ENCODE peak calls at places on chromosomes 11 and 22, in five cellular contexts. R is HFFc6, V is GM20000, D is ovary, C is nephron progenitor cell. W is an unnamed sample.

GRCh38 chr22:45072322-45072903 is 62.6 kb upstream of the PHF21B start:
- DNase-seq in C (peak), D (no peak), R (peak), V (no peak), W (peak)

GRCh38 chr11:106304274-106304673 is 226.8 kb downstream of the AASDHPPT start:
- DNase-seq in C (no peak), R (peak), D (no peak), V (no peak), W (no peak)

GRCh38 chr11:12963789-12964536 is 45.2 kb upstream of the RASSF10 start:
- DNase-seq in R (peak), D (peak), C (peak), V (peak), W (peak)

GRCh38 chr11:112163875-112164521 is at the start of gene IL18:
- DNase-seq in C (peak), R (no peak), D (no peak), V (no peak), W (no peak)

GRCh38 chr11:94793002-94793401 is 24.8 kb downstream of the AMOTL1 start:
- DNase-seq in D (no peak), C (no peak), V (no peak), R (peak), W (no peak)

GRCh38 chr22:44260216-44261035 is 52.3 kb downstream of the SHISAL1 start:
- DNase-seq in V (no peak), C (no peak), R (no peak), D (no peak), W (no peak)

GRCh38 chr11:95549276-95549675 is 240.3 kb downstream of the FAM76B start:
- DNase-seq in C (no peak), R (no peak), V (no peak), D (no peak), W (no peak)

GRCh38 chr22:42747701-42748513 is 27.2 kb upstream of the A4GALT start:
- DNase-seq in D (no peak), C (no peak), V (no peak), R (peak), W (no peak)

GRCh38 chr11:17822021-17822781 is 87.6 kb downstream of the KCNC1 start:
- DNase-seq in V (no peak), D (no peak), R (peak), C (no peak), W (no peak)

GRCh38 chr22:35617137-35617755 is at the start of gene MB:
- DNase-seq in C (no peak), R (no peak), D (no peak), V (no peak), W (no peak)

GRCh38 chr11:7514099-7514725 is 413 bp downstream of the PPFIBP2 start:
- DNase-seq in V (peak), R (no peak), C (no peak), D (no peak), W (peak)

GRCh38 chr11:128036556-128037093 is 550.7 kb downstream of the ETS1 start:
- DNase-seq in D (no peak), C (no peak), V (no peak), R (peak), W (peak)

GRCh38 chr11:31827458-31828206 is 16.5 kb upstream of the PAX6 start:
- DNase-seq in C (no peak), R (no peak), D (no peak), V (peak), W (no peak)

GRCh38 chr11:20090654-20091374 is 69.5 kb downstream of the DBX1 start:
- DNase-seq in C (no peak), D (no peak), R (no peak), V (no peak), W (no peak)

GRCh38 chr11:123357990-123358827 is 71.9 kb upstream of the GRAMD1B start:
- DNase-seq in V (peak), C (peak), D (no peak), R (no peak), W (peak)

GRCh38 chr22:23897320-23897719 is 3.1 kb downstream of the MIF start:
- DNase-seq in D (no peak), V (no peak), R (no peak), C (no peak), W (no peak)

GRCh38 chr22:31646186-31647019 is 15.6 kb downstream of the PISD start:
- DNase-seq in C (no peak), D (no peak), V (peak), R (peak), W (peak)

GRCh38 chr11:76148207-76148606 is 58.1 kb downstream of the WNT11 start:
- DNase-seq in D (no peak), V (no peak), R (no peak), C (no peak), W (no peak)

GRCh38 chr11:44899959-44900358 is 50.7 kb downstream of the TP53I11 start:
- DNase-seq in V (peak), D (no peak), C (peak), R (peak), W (peak)

GRCh38 chr11:46520971-46521745 is 72.7 kb downstream of the AMBRA1 start:
- DNase-seq in V (no peak), D (no peak), R (peak), C (no peak), W (no peak)

GRCh38 chr11:13891911-13892310 is 70.6 kb upstream of the SPON1 start:
- DNase-seq in C (no peak), R (no peak), D (no peak), V (no peak), W (no peak)

GRCh38 chr11:117273550-117274289 is 17.4 kb upstream of the BACE1-AS start:
- DNase-seq in V (no peak), R (peak), D (no peak), C (no peak), W (no peak)

GRCh38 chr22:29175312-29175835 is 30.3 kb upstream of the EMID1 start:
- DNase-seq in R (no peak), V (no peak), C (no peak), D (no peak), W (no peak)

GRCh38 chr11:60343094-60343704 is 16.1 kb downstream of the MS4A6E start:
- DNase-seq in V (no peak), R (no peak), C (no peak), D (no peak), W (peak)

GRCh38 chr22:38504731-38505594 is 1.1 kb downstream of the DDX17 start:
- DNase-seq in V (peak), C (peak), D (peak), R (no peak), W (peak)

GRCh38 chr11:126434950-126435335 is 79.5 kb downstream of the ST3GAL4 start:
- DNase-seq in D (no peak), C (no peak), V (no peak), R (no peak), W (no peak)

GRCh38 chr22:28429711-28430110 is 249.9 kb downstream of the TTC28 start:
- DNase-seq in V (no peak), D (no peak), C (no peak), R (peak), W (no peak)

GRCh38 chr11:91299980-91300379 is 924.6 kb upstream of the FAT3 start:
- DNase-seq in V (no peak), D (no peak), C (no peak), R (no peak), W (no peak)

GRCh38 chr11:69217276-69218105 is 61.8 kb downstream of the SMIM38 start:
- DNase-seq in R (no peak), V (no peak), C (no peak), D (no peak), W (no peak)

GRCh38 chr11:15663778-15664218 is 549.1 kb downstream of the INSC start:
- DNase-seq in R (no peak), D (no peak), C (peak), V (no peak), W (no peak)

GRCh38 chr22:32204211-32204855 is 540 bp downstream of the RFPL2 start:
- DNase-seq in D (no peak), C (peak), V (no peak), R (no peak), W (no peak)

GRCh38 chr11:19013181-19013857 is 47.2 kb downstream of the MRGPRX2 start:
- DNase-seq in R (no peak), V (no peak), D (no peak), C (no peak), W (peak)
- TF ChIP-seq CTCF in R (peak), V (peak), D (no peak), C (no peak), W (no peak)

DNA sequence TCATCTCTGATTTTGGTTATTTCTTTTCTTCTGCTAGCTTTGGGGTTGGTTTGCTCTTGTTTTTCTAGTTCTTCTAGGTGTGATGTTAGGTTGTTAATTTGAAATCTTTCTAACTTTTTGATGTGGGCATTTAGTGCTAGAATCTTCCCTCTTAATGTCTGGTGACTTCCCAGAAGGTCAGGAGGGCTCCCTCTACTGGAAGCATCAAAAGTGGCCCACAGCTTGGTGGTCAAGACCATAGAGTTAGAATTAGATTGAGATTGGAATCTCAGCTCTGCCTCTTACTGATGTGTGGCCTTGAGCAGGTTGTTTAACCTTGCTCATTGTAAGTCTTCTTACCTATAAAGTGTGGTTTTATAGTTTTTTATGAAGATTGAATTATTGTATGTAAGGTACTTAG is 99.3 kb downstream of the FDX1 start:
- DNase-seq in R (no peak), C (no peak), D (no peak), V (no peak), W (peak)
- TF ChIP-seq CTCF in R (peak), C (no peak), D (no peak), V (no peak), W (peak)

DNA sequence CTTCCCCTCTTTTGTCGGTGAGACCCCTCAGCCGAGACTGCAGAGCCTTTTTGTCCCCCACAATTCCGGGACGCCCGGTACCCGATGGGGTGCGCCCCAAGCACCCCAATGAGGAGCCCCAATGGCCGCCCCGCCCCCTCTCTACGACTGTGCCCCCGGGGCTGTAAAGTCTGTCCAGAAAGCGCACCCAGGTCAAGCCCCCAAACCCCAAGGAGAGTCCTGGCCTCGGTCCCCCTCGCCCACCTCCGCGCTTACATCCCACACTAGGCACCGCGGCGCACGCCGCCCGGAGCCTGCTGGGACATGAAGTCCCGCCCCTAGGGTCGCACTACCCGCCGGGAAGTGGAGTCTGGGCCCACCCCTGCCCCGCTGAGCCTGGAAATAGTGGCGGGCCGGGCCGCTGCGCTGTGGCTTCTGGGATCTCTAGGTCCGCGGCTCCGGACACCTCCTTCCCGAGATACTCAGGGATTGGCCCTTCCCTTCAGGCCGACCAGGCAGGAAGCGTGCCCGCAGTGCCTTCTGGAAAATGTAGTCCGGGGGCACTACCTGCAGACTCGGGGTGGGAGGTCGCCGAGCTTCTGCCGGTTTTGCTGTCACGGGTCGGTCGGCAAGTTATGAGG is at the start of gene MEN1:
- DNase-seq in D (peak), V (peak), C (peak), R (peak), W (peak)
- TF ChIP-seq CTCF in D (no peak), V (no peak), C (no peak), R (no peak), W (no peak)

DNA sequence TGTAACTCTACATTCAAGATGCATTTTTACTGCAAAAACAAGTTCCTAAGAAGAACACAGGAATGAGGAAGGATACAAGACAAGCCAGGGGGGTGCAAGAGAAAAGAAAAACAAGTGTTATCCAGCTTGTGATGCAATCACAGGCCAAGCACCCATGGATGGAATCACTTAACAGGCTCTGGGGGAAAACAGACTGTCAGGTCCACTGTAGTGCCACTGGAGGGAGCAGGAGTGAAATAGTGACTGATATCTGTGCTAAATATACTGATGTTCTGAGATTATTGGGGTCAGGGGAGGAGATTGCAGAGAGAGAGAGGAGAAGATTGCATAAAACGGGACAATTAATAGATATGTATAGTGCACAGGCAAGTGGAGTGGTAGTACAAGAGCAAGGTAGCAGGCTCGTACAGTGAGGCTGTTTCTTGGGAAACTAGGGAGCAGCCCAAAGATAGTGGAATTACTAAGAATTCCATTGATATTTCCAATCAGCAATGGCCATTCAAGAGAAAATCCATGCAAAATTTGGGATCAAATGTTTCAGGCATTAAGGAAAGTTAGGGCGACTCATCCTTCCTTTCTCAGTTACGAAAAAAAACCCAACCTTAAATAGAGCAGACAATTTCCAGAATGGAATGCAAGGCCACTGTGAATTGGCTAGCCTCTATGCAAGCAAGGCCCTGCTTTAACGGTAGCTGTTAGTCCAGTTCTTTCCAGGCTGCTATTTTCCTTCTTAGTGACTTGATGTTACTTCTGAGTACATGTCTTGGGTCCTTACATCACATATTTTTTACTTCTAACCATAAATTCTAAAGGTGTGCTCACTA is 52.2 kb upstream of the CEP126 start:
- DNase-seq in V (no peak), C (peak), R (peak), D (peak), W (no peak)
- TF ChIP-seq CTCF in V (no peak), C (peak), R (peak), D (no peak), W (no peak)

GRCh38 chr22:19036229-19036522 is 86.0 kb downstream of the DGCR2 start:
- DNase-seq in C (no peak), D (no peak), R (no peak), V (no peak), W (no peak)

GRCh38 chr22:19038164-19038546 is 84.1 kb downstream of the DGCR2 start:
- DNase-seq in R (no peak), D (no peak), C (no peak), V (no peak), W (no peak)

GRCh38 chr22:19035474-19036228 is 86.6 kb downstream of the DGCR2 start:
- DNase-seq in D (no peak), V (no peak), C (peak), R (no peak), W (no peak)

GRCh38 chr22:19037282-19038163 is 84.7 kb downstream of the DGCR2 start:
- DNase-seq in R (no peak), D (no peak), V (no peak), C (no peak), W (no peak)

DNA sequence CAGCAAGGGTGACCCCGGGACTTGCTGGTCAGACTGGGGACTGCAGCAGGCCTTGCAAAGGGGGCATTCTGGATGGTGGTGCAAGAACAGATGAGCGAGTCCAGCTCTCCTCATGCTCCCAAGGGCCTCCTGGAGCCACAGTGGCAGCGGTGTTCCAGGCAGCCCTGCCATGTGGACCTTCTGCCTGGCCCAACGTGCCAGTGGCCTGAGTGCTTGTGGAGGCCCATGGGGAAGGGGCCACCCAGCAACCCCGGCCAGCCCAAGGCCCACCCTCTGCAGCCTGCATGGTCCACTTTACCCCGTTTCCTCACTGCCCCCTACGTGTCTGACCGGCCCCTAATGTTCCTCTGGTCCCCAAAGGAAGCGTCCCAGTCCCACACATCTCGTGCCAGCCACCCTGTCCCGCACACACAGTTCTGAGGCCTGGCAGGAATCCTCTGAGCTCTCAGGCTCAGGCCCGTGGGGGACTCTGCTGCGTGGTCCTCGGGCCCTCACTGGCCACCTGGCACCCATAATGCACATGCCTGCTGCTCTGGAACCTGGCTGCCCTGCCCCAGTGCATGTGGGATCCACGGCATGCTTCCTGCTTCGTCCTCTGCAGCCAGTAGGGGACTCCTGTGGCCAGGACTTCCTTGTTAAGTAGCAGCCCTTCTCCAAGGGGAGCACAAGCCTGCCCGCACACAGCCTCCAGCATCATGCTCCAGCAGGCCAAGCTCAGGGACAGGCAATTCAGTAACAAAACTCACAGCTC is 85.5 kb downstream of the DGCR2 start:
- DNase-seq in D (no peak), V (no peak), R (no peak), C (no peak), W (no peak)
- TF ChIP-seq CTCF in D (no peak), V (no peak), R (peak), C (no peak), W (no peak)